ENCODE peak calls at places on chromosomes 3 and 15, in six cellular contexts. One of them, this sample, is unnamed.

GRCh38 chr15:28116521-28117488 is 17.7 kb upstream of the OCA2 start:
- DNase-seq in transverse colon: no peak
- DNase-seq in OCI-LY7: no peak
- DNase-seq in GM23338: no peak
- DNase-seq in Calu3: no peak
- DNase-seq in H9: no peak
- DNase-seq in this sample: no peak

GRCh38 chr15:64209680-64210334 is 47.0 kb upstream of the PPIB start:
- DNase-seq in OCI-LY7: peak
- DNase-seq in Calu3: peak
- DNase-seq in H9: no peak
- DNase-seq in transverse colon: no peak
- DNase-seq in GM23338: peak
- DNase-seq in this sample: no peak

GRCh38 chr3:189137416-189137815 is 34.4 kb upstream of the TPRG1 start:
- DNase-seq in Calu3: no peak
- DNase-seq in transverse colon: no peak
- DNase-seq in GM23338: peak
- DNase-seq in H9: no peak
- DNase-seq in OCI-LY7: no peak
- DNase-seq in this sample: no peak

GRCh38 chr15:48493084-48493762 is 152.3 kb downstream of the FBN1 start:
- DNase-seq in Calu3: no peak
- DNase-seq in OCI-LY7: no peak
- DNase-seq in H9: no peak
- DNase-seq in GM23338: no peak
- DNase-seq in transverse colon: no peak
- DNase-seq in this sample: no peak

GRCh38 chr3:64214697-64215018 is 10.6 kb downstream of the PRICKLE2 start:
- DNase-seq in transverse colon: no peak
- DNase-seq in OCI-LY7: no peak
- DNase-seq in GM23338: no peak
- DNase-seq in Calu3: peak
- DNase-seq in H9: no peak
- DNase-seq in this sample: no peak

GRCh38 chr3:149688122-149688757 is 30.4 kb upstream of the WWTR1 start:
- DNase-seq in GM23338: peak
- DNase-seq in Calu3: peak
- DNase-seq in transverse colon: no peak
- DNase-seq in OCI-LY7: no peak
- DNase-seq in H9: no peak
- DNase-seq in this sample: peak

GRCh38 chr3:171159822-171160157 is 133.3 kb upstream of the SLC2A2 start:
- DNase-seq in H9: no peak
- DNase-seq in Calu3: no peak
- DNase-seq in OCI-LY7: no peak
- DNase-seq in transverse colon: no peak
- DNase-seq in GM23338: no peak
- DNase-seq in this sample: no peak

GRCh38 chr3:48503406-48504050 is 446 bp downstream of the SHISA5 start:
- DNase-seq in OCI-LY7: no peak
- DNase-seq in transverse colon: peak
- DNase-seq in Calu3: peak
- DNase-seq in GM23338: peak
- DNase-seq in H9: peak
- DNase-seq in this sample: peak

GRCh38 chr15:67042490-67043181 is 22.8 kb upstream of the SMAD3 start:
- DNase-seq in GM23338: no peak
- DNase-seq in OCI-LY7: no peak
- DNase-seq in H9: no peak
- DNase-seq in Calu3: no peak
- DNase-seq in transverse colon: no peak
- DNase-seq in this sample: no peak

GRCh38 chr15:71463156-71463555 is 347.2 kb upstream of the NR2E3 start:
- DNase-seq in GM23338: no peak
- DNase-seq in OCI-LY7: no peak
- DNase-seq in transverse colon: no peak
- DNase-seq in H9: no peak
- DNase-seq in Calu3: no peak
- DNase-seq in this sample: no peak

GRCh38 chr3:194212869-194213320 is 76.9 kb downstream of the HES1 start:
- DNase-seq in OCI-LY7: no peak
- DNase-seq in transverse colon: no peak
- DNase-seq in GM23338: peak
- DNase-seq in H9: peak
- DNase-seq in Calu3: no peak
- DNase-seq in this sample: no peak

GRCh38 chr3:54965746-54966145 is 37.9 kb upstream of the LRTM1 start:
- DNase-seq in OCI-LY7: no peak
- DNase-seq in transverse colon: no peak
- DNase-seq in Calu3: no peak
- DNase-seq in H9: no peak
- DNase-seq in GM23338: no peak
- DNase-seq in this sample: no peak

GRCh38 chr15:48811325-48811938 is 563 bp upstream of the CEP152 start:
- DNase-seq in GM23338: peak
- DNase-seq in transverse colon: no peak
- DNase-seq in OCI-LY7: peak
- DNase-seq in Calu3: no peak
- DNase-seq in H9: no peak
- DNase-seq in this sample: no peak

GRCh38 chr3:21310891-21311290 is 440.1 kb downstream of the ZNF385D start:
- DNase-seq in OCI-LY7: no peak
- DNase-seq in Calu3: no peak
- DNase-seq in H9: no peak
- DNase-seq in GM23338: no peak
- DNase-seq in transverse colon: no peak
- DNase-seq in this sample: no peak

GRCh38 chr3:33438871-33439270 is 1.3 kb downstream of the UBP1 start:
- DNase-seq in OCI-LY7: peak
- DNase-seq in GM23338: no peak
- DNase-seq in H9: no peak
- DNase-seq in Calu3: no peak
- DNase-seq in transverse colon: no peak
- DNase-seq in this sample: no peak

GRCh38 chr3:74507691-74508090 is 106.8 kb downstream of the CNTN3 start:
- DNase-seq in transverse colon: no peak
- DNase-seq in Calu3: no peak
- DNase-seq in OCI-LY7: no peak
- DNase-seq in H9: no peak
- DNase-seq in GM23338: no peak
- DNase-seq in this sample: no peak

GRCh38 chr15:60899322-60899966 is 329.7 kb downstream of the RORA start:
- DNase-seq in H9: no peak
- DNase-seq in Calu3: no peak
- DNase-seq in transverse colon: no peak
- DNase-seq in OCI-LY7: no peak
- DNase-seq in GM23338: no peak
- DNase-seq in this sample: no peak

GRCh38 chr3:58355174-58355573 is 22.5 kb downstream of the PXK start:
- DNase-seq in OCI-LY7: peak
- DNase-seq in Calu3: no peak
- DNase-seq in GM23338: no peak
- DNase-seq in transverse colon: no peak
- DNase-seq in H9: no peak
- DNase-seq in this sample: no peak

GRCh38 chr3:47266709-47267489 is 15.7 kb downstream of the KIF9 start:
- DNase-seq in H9: no peak
- DNase-seq in transverse colon: peak
- DNase-seq in Calu3: peak
- DNase-seq in GM23338: no peak
- DNase-seq in OCI-LY7: peak
- DNase-seq in this sample: peak

GRCh38 chr3:98462901-98463300 is at the start of gene OR5K1:
- DNase-seq in OCI-LY7: no peak
- DNase-seq in GM23338: no peak
- DNase-seq in H9: no peak
- DNase-seq in Calu3: no peak
- DNase-seq in transverse colon: no peak
- DNase-seq in this sample: no peak

GRCh38 chr3:151423091-151423490 is 37.8 kb downstream of the IGSF10 start:
- DNase-seq in Calu3: no peak
- DNase-seq in H9: no peak
- DNase-seq in OCI-LY7: no peak
- DNase-seq in transverse colon: no peak
- DNase-seq in GM23338: no peak
- DNase-seq in this sample: no peak

GRCh38 chr3:151428386-151428785 is 32.5 kb downstream of the IGSF10 start:
- DNase-seq in GM23338: no peak
- DNase-seq in H9: no peak
- DNase-seq in Calu3: no peak
- DNase-seq in transverse colon: no peak
- DNase-seq in OCI-LY7: no peak
- DNase-seq in this sample: no peak

GRCh38 chr3:151425640-151426336 is 35.1 kb downstream of the IGSF10 start:
- DNase-seq in Calu3: no peak
- DNase-seq in transverse colon: no peak
- DNase-seq in H9: no peak
- DNase-seq in OCI-LY7: no peak
- DNase-seq in GM23338: peak
- DNase-seq in this sample: no peak

GRCh38 chr3:151421956-151422355 is 37.4 kb upstream of the P2RY12 start:
- DNase-seq in transverse colon: no peak
- DNase-seq in Calu3: no peak
- DNase-seq in H9: no peak
- DNase-seq in GM23338: peak
- DNase-seq in OCI-LY7: peak
- DNase-seq in this sample: no peak

DNA sequence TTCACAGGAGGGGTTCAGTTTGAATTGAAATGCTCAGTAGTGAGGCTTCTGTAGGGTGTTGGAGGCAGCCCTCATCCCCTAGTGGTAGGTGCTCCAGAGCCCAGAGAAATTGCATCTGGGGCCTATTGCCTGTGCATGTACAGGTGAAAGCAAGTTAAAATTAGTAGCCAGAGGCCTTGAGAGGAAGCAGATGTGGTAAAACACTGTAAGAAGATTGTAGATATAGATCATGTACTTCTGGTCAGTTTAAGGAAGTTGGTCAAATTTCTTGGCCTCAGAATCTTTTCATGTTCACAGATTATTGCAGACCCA is 34.6 kb downstream of the IGSF10 start:
- DNase-seq in OCI-LY7: peak
- DNase-seq in H9: no peak
- DNase-seq in transverse colon: no peak
- DNase-seq in Calu3: peak
- DNase-seq in GM23338: no peak
- DNase-seq in this sample: no peak
- TF ChIP-seq CTCF in OCI-LY7: peak
- TF ChIP-seq CTCF in H9: peak
- TF ChIP-seq CTCF in transverse colon: no peak
- TF ChIP-seq CTCF in Calu3: peak
- TF ChIP-seq CTCF in GM23338: peak
- TF ChIP-seq CTCF in this sample: no peak

GRCh38 chr3:45038096-45038455 is 12.0 kb downstream of the CLEC3B start:
- DNase-seq in H9: no peak
- DNase-seq in transverse colon: no peak
- DNase-seq in GM23338: no peak
- DNase-seq in Calu3: no peak
- DNase-seq in OCI-LY7: no peak
- DNase-seq in this sample: no peak
- TF ChIP-seq CTCF in H9: no peak
- TF ChIP-seq CTCF in transverse colon: no peak
- TF ChIP-seq CTCF in GM23338: no peak
- TF ChIP-seq CTCF in Calu3: no peak
- TF ChIP-seq CTCF in OCI-LY7: peak
- TF ChIP-seq CTCF in this sample: no peak

DNA sequence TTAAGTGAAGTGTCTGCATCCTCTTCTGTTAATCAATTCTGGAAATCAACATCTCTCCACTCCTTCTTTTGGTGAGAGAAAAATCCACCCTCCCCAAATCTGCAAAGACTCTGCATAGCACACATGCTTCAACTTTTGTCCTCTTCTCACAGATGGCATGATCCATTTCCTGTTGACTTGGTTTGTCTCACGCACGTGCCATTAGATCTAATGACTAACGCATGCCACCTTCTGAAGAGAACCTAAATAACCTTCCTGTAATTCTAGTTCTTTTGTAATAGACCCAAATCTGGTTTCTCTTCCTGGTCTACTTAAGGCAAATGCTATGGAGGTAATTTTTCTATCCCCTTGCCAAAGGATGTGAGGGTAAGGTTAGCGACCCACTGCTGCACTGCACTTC is 51.0 kb upstream of the ATOSA start:
- DNase-seq in Calu3: peak
- DNase-seq in OCI-LY7: peak
- DNase-seq in GM23338: no peak
- DNase-seq in transverse colon: no peak
- DNase-seq in H9: no peak
- DNase-seq in this sample: no peak
- TF ChIP-seq CTCF in Calu3: no peak
- TF ChIP-seq CTCF in OCI-LY7: peak
- TF ChIP-seq CTCF in GM23338: no peak
- TF ChIP-seq CTCF in transverse colon: no peak
- TF ChIP-seq CTCF in H9: no peak
- TF ChIP-seq CTCF in this sample: no peak

DNA sequence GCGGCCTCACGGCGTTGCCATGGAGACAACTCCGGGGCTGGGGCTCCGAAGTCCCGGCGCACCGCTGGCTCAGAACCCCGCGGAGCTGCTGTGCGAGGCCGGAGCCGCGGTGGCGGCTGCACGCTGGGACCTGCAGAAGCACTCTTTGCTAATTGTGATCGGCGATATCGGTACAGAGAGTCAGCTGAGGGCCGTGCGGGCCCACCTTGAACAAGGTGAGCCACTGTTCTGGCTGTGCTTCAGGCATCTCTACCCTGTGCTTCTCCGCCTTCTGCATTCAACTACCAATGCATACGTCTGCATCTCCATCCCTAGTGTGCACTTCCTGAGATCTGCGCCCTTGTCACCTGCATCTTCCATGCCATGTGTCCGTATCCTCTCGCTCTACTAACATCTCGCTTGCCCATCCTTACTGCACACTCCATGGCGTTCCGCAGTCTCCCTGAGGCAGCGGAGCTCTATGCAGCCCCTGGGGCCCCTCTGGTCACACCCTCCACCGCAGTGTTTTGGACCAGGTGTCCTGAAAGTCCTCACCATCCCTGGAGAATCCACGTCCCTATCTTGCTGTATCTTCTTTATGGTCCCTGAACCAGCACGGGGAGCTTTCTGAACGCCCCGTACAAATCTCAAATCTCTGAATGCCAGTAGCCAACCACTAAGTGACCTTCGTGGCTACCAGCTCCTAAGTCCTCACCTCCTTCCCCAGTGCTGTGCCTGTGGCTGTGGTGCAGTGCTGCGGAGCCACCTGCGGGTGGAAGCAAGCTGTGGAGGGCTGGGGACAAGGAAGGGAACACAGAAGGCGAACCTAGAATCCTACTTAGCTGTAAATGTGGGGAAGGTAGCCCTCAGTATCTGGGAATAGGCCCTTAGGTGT is 6.2 kb upstream of the MAP1A start:
- DNase-seq in H9: peak
- DNase-seq in Calu3: no peak
- DNase-seq in OCI-LY7: peak
- DNase-seq in GM23338: peak
- DNase-seq in transverse colon: no peak
- DNase-seq in this sample: no peak
- TF ChIP-seq CTCF in H9: peak
- TF ChIP-seq CTCF in Calu3: no peak
- TF ChIP-seq CTCF in OCI-LY7: peak
- TF ChIP-seq CTCF in GM23338: peak
- TF ChIP-seq CTCF in transverse colon: peak
- TF ChIP-seq CTCF in this sample: no peak